ENCODE peak calls at places on chromosomes 5 and 9, in eight cellular contexts. U, B, Z, K, H, E, D and W are unnamed samples.

GRCh38 chr5:107389130-107389553 is 281.6 kb downstream of the EFNA5 start:
- DNase-seq in B (no peak), H (peak; percentile 90), K (no peak), U (no peak), Z (no peak), E (no peak), D (no peak), W (no peak)

GRCh38 chr5:89351975-89352374 is 469.0 kb upstream of the MEF2C start:
- DNase-seq in Z (no peak), B (no peak), E (no peak), K (no peak), U (no peak), D (no peak), H (no peak), W (no peak)

GRCh38 chr5:142826093-142826492 is 55.9 kb downstream of the ARHGAP26 start:
- DNase-seq in K (no peak), E (no peak), B (no peak), Z (no peak), U (no peak), H (no peak), D (no peak), W (no peak)

GRCh38 chr9:134461436-134461982 is 135.3 kb downstream of the RXRA start:
- DNase-seq in K (no peak), D (no peak), Z (no peak), U (no peak), E (no peak), H (no peak), B (no peak), W (no peak)

GRCh38 chr5:72651779-72652178 is 144.6 kb upstream of the ZNF366 start:
- DNase-seq in D (no peak), K (no peak), B (no peak), E (no peak), Z (no peak), U (no peak), H (no peak), W (no peak)

GRCh38 chr5:80119337-80119736 is 84.2 kb downstream of the THBS4 start:
- DNase-seq in B (no peak), D (no peak), Z (no peak), K (no peak), E (no peak), U (no peak), H (no peak), W (no peak)

GRCh38 chr5:39202594-39203290 is 16.6 kb downstream of the FYB1 start:
- DNase-seq in E (no peak), D (no peak), U (no peak), K (no peak), Z (no peak), H (no peak), B (no peak), W (peak; percentile 57)

GRCh38 chr5:52799358-52799982 is 11.8 kb downstream of the ITGA1 start:
- DNase-seq in Z (peak; percentile 77), U (peak; percentile 67), D (peak; percentile 24), H (peak; percentile 18), E (peak; percentile 28), K (peak; percentile 34), B (no peak), W (no peak)

GRCh38 chr9:113520109-113520642 is 56.6 kb downstream of the RGS3 start:
- DNase-seq in E (no peak), Z (no peak), B (no peak), H (no peak), D (no peak), U (no peak), K (no peak), W (no peak)

GRCh38 chr5:8456846-8457186 is 587.9 kb downstream of the MTRR start:
- DNase-seq in K (no peak), D (no peak), B (no peak), U (no peak), H (no peak), Z (no peak), E (no peak), W (no peak)

GRCh38 chr9:19940808-19941207 is 152.0 kb upstream of the SLC24A2 start:
- DNase-seq in E (no peak), D (no peak), Z (no peak), H (no peak), B (no peak), K (no peak), U (no peak), W (no peak)

GRCh38 chr5:91219803-91220371 is 163.2 kb downstream of the ARRDC3 start:
- DNase-seq in D (no peak), Z (no peak), B (peak; percentile 26), K (no peak), E (no peak), H (peak; percentile 19), U (no peak), W (peak; percentile 13)

GRCh38 chr9:115849679-115850412 is 303.7 kb upstream of the PAPPA start:
- DNase-seq in Z (no peak), E (no peak), H (peak; percentile 22), U (no peak), D (no peak), B (no peak), K (no peak), W (no peak)

DNA sequence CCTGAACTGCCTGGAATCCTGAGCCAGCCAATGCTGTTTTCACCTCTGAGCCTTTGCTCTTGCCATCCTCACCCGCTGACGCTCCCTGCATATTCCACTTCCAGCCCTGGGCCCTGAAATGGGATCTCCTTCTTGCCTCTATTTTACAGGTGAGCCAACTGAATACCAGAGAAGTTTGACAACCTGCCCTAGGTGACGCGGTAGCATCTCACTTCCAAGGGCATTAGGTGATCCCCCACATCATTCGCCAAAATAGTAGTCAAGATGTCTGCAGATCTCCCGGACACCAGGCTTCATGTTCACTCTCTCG is 43.5 kb downstream of the FOXI1 start:
- DNase-seq in U (no peak), Z (no peak), E (no peak), K (no peak), B (no peak), H (no peak), D (peak; percentile 66), W (no peak)
- H3K9me3 ChIP-seq in U (no peaks in the 10 kb centered on the region), Z (no peaks in the 10 kb centered on the region), E (no peaks in the 10 kb centered on the region), K (no peaks in the 10 kb centered on the region), B (no peaks in the 10 kb centered on the region), H (no peaks in the 10 kb centered on the region), D (no peaks in the 10 kb centered on the region), W (no peaks in the 10 kb centered on the region)

GRCh38 chr9:1048853-1049252 is 1.3 kb upstream of the DMRT2 start:
- DNase-seq in E (no peak), B (no peak), U (no peak), Z (no peak), K (no peak), H (no peak), D (no peak), W (no peak)

GRCh38 chr9:1052119-1052907 is 2.2 kb downstream of the DMRT2 start:
- DNase-seq in D (no peak), E (no peak), H (no peak), Z (no peak), U (no peak), B (no peak), K (no peak), W (no peak)

GRCh38 chr9:1051286-1052118 is 1.3 kb downstream of the DMRT2 start:
- DNase-seq in D (no peak), E (peak; percentile 42), Z (no peak), K (no peak), H (peak; percentile 82), B (no peak), U (no peak), W (no peak)

GRCh38 chr9:1049641-1050040 is 516 bp upstream of the DMRT2 start:
- DNase-seq in Z (no peak), K (no peak), U (no peak), E (no peak), H (no peak), D (no peak), B (no peak), W (no peak)

DNA sequence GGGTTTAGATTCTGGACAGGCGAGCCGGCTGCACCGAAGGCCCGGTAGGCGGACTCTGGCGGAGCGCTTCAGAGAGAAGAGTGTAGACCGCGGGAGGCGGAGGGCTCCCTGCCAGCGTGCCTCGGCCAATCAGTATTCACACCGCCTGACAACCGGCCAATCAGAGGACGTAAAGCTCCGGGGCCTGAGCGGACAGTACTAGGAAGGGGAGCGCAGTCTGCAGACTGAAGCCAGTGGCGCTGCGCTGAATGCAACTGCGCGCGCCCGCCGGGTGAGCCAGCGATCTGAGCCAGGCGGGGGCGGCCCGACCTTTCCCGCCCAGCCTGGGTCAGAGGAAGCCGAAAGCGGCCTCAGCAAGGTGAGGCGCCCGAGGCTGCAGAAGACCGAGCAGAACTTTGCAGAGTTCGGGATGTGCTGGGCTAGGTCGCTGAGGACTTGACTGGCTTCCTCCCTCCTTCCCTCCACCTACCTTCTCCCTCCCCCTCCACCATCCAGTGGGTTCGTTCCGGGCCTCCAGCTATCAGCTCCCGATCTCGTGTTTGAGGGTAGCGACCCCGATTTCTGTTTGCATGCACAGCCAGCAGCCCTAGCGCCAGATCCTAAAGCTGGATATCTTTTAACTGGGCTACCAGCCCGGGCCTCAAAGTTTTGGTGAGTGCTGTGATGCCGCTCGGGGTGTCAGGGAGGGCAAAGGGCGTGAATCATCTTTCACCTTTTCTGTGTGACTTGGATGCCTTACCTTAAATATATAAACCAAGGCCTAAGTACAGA is at the start of gene DMRT2:
- DNase-seq in E (peak; percentile 84), D (peak; percentile 83), B (peak; percentile 0), U (peak; percentile 93), Z (peak; percentile 81), K (peak; percentile 87), H (peak; percentile 97), W (no peak)
- H3K4me3 ChIP-seq in E (peak within 1 kb of the TSS; percentile 36), D (peak within 1 kb of the TSS; percentile 51), B (no peak within 1 kb of the TSS), U (no peak within 1 kb of the TSS), Z (no peak within 1 kb of the TSS), K (no peak within 1 kb of the TSS), H (peak within 1 kb of the TSS; percentile 66), W (no peak within 1 kb of the TSS)

DNA sequence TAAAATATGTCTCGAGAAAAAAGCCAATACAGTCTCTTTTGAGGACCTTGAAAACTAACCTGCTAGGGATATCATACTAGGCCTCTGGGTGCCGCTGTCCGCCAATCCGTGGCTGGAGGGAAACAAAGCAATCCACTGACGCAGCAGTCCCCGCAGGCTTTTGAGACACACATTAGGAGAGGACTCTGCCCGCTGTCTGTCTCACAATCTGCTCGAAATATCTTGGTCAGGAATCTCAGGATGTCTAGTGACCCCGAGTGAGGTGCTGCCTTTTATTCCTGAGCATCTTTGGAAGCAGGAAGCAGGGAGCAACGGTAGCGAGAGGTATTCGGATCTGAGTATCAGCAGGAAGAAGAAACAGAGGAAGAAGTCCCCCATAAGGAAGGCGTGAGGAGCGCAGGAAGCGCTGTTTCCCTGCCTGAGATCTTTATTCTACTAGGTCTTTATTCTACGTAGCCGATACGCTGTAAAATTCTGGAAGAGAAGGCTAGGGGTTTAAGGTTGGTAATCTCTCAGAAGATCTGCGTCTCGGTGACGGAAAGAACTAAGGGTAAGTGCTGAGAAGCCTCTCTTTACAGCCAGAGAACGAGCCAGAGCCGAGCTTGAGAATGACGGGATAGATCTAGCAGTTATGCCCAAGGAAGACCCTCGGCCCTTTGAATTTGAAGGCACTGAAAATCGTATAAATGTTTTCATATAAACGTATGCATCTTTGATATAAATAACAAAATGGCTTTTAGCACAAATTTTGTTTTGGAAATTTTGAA is 4.0 kb upstream of the PCDHGA1 start:
- DNase-seq in E (peak; percentile 70), B (no peak), Z (peak; percentile 82), D (no peak), U (no peak), K (no peak), H (no peak), W (peak; percentile 69)
- H3K9me3 ChIP-seq in E (peaks cover 5% of the 10 kb centered on the region), B (no peaks in the 10 kb centered on the region), Z (peaks cover 57% of the 10 kb centered on the region), D (peaks cover 41% of the 10 kb centered on the region), U (peaks cover 26% of the 10 kb centered on the region), K (peaks cover 36% of the 10 kb centered on the region), H (no peaks in the 10 kb centered on the region), W (peaks cover 32% of the 10 kb centered on the region)

DNA sequence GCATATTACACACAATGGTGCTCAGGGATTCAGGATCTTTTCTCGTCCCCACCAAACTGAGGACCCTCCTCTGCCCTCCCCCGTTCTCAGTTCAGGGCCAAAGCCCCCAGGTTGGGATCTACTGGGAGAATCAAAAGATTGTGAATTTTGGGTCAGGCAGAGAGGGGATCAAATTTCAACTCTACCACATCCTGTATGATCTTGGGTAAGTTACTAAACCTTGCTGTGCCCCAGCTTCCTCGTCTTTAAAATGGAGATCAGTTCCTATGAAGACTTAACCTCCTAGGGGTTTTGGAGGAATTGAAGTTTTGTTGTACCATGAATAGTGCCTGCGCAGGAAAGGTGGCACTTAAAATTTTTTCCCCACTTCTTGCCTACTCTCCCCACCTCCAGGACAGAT is 62.4 kb downstream of the RAI14 start:
- DNase-seq in E (no peak), Z (no peak), H (no peak), B (no peak), D (no peak), K (no peak), U (no peak), W (no peak)
- H3K4me3 ChIP-seq in E (no peak overlapping the region), Z (no peak overlapping the region), H (no peak overlapping the region), B (no peak overlapping the region), D (no peak overlapping the region), K (no peak overlapping the region), U (no peak overlapping the region), W (no peak overlapping the region)